ENCODE peak calls at places on chromosomes 7 and 10, in six cellular contexts. S is prostate gland, E is HCT116, T is Panc1, J is keratinocyte, W is heart right ventricle. D is an unnamed sample.
A peak's percentile ranks its signal among the peaks of the same experiment; 100 is the strongest.

GRCh38 chr7:30521532-30521931 is 16.9 kb upstream of the GGCT start:
- DNase-seq in W (peak; percentile 22), J (no peak), T (no peak), E (no peak), S (no peak), D (peak; percentile 34)

GRCh38 chr7:131109011-131109756 is 218.5 kb upstream of the MKLN1 start:
- DNase-seq in T (no peak), W (no peak), E (no peak), J (no peak), S (no peak), D (no peak)

GRCh38 chr10:13079776-13080050 is 20.2 kb upstream of the OPTN start:
- DNase-seq in J (no peak), W (no peak), S (no peak), T (no peak), E (no peak), D (no peak)

GRCh38 chr10:66828957-66829356 is 96.9 kb upstream of the LRRTM3 start:
- DNase-seq in T (no peak), W (no peak), E (no peak), S (no peak), J (no peak), D (no peak)

GRCh38 chr10:95408148-95408930 is 117.5 kb upstream of the PDLIM1 start:
- DNase-seq in W (no peak), J (no peak), T (no peak), E (no peak), S (no peak), D (no peak)

GRCh38 chr7:123570390-123571182 is 13.0 kb upstream of the NDUFA5 start:
- DNase-seq in T (no peak), S (no peak), E (no peak), W (no peak), J (peak; percentile 32), D (no peak)

GRCh38 chr10:129465796-129466702 is 992 bp upstream of the MGMT start:
- DNase-seq in S (no peak), E (no peak), J (no peak), T (no peak), W (no peak), D (no peak)

GRCh38 chr7:33262476-33262875 is 133.1 kb downstream of the BBS9 start:
- DNase-seq in E (no peak), W (no peak), J (no peak), S (no peak), T (no peak), D (no peak)

GRCh38 chr10:70714961-70715360 is 42.7 kb downstream of the ADAMTS14 start:
- DNase-seq in J (no peak), W (no peak), S (no peak), T (no peak), E (no peak), D (no peak)

GRCh38 chr10:14736043-14736442 is 38.7 kb downstream of the FAM107B start:
- DNase-seq in E (no peak), T (no peak), J (no peak), S (no peak), W (no peak), D (no peak)

GRCh38 chr10:9762966-9763656 is 1254.6 kb upstream of the CELF2 start:
- DNase-seq in J (no peak), S (no peak), W (no peak), T (no peak), E (no peak), D (no peak)

GRCh38 chr7:129908181-129908580 is 44.6 kb downstream of the UBE2H start:
- DNase-seq in T (no peak), J (no peak), W (no peak), S (no peak), E (no peak), D (no peak)

GRCh38 chr10:3100093-3100792 is 32.9 kb downstream of the PFKP start:
- DNase-seq in S (no peak), W (no peak), J (no peak), T (no peak), E (no peak), D (no peak)

GRCh38 chr10:14056545-14057332 is 274.0 kb downstream of the FRMD4A start:
- DNase-seq in J (no peak), T (no peak), W (no peak), S (no peak), E (no peak), D (no peak)

GRCh38 chr7:4878336-4879335 is 4.9 kb downstream of the RADIL start:
- DNase-seq in T (no peak), E (no peak), W (no peak), S (no peak), J (no peak), D (no peak)

GRCh38 chr7:141333459-141333858 is 217.8 kb upstream of the AGK start:
- DNase-seq in E (no peak), T (no peak), W (peak; percentile 16), J (no peak), S (no peak), D (no peak)

GRCh38 chr10:102055647-102056419 is at the start of gene ARMH3:
- DNase-seq in T (peak; percentile 93), S (peak; percentile 91), J (peak; percentile 78), E (peak; percentile 99), W (peak; percentile 96), D (peak; percentile 95)

GRCh38 chr7:26090927-26091519 is 61.0 kb upstream of the NFE2L3 start:
- DNase-seq in T (peak; percentile 67), W (no peak), S (peak; percentile 18), J (no peak), E (peak; percentile 59), D (no peak)

GRCh38 chr7:50327443-50327842 is 22.9 kb downstream of the IKZF1 start:
- DNase-seq in T (no peak), J (no peak), S (no peak), E (no peak), W (no peak), D (no peak)
- H3K4me1 ChIP-seq in T (no peaks in the 10 kb centered on the region), J (no peaks in the 10 kb centered on the region), S (no peaks in the 10 kb centered on the region), E (no peaks in the 10 kb centered on the region), W (no peaks in the 10 kb centered on the region), D (no peaks in the 10 kb centered on the region)

GRCh38 chr7:10537764-10538163 is 435.9 kb upstream of the PHF14 start:
- DNase-seq in W (no peak), J (no peak), T (no peak), S (no peak), E (no peak), D (no peak)

DNA sequence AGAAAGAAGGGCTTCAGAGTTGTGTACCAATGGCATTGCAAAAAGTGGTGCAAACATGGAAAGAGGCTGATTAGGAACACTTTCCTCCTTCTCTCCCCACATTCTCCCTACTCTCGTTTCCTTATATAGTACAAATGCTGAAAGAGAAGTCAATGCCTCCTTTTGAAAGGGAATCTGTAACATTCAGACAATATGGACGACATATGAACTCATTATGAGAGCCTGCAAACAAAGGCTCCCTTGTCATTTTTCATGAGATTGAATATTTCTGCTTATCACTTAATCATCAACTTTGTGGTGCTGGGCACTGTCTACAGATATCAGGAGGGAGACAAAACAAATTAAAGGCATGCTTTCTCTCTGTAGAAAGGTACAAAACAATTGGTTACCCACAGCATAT is 437.1 kb upstream of the PHF14 start:
- DNase-seq in W (no peak), S (no peak), J (no peak), E (no peak), T (no peak), D (no peak)
- H3K4me3 ChIP-seq in W (no peak overlapping the region), S (no peak overlapping the region), J (no peak overlapping the region), E (no peak overlapping the region), T (no peak overlapping the region), D (no peak overlapping the region)

GRCh38 chr10:18577823-18578685 is 73.3 kb downstream of the NSUN6 start:
- DNase-seq in W (no peak), S (no peak), E (no peak), J (no peak), T (no peak), D (no peak)

GRCh38 chr10:18582803-18583202 is 68.6 kb downstream of the NSUN6 start:
- DNase-seq in S (no peak), W (no peak), J (no peak), T (no peak), E (no peak), D (no peak)

GRCh38 chr10:18583575-18584270 is 67.7 kb downstream of the NSUN6 start:
- DNase-seq in E (no peak), J (no peak), T (no peak), W (no peak), S (no peak), D (no peak)
- H3K9me3 ChIP-seq in E (no peaks in the 10 kb centered on the region), J (no peaks in the 10 kb centered on the region), T (no peaks in the 10 kb centered on the region), W (no peaks in the 10 kb centered on the region), S (no peaks in the 10 kb centered on the region), D (no peaks in the 10 kb centered on the region)

DNA sequence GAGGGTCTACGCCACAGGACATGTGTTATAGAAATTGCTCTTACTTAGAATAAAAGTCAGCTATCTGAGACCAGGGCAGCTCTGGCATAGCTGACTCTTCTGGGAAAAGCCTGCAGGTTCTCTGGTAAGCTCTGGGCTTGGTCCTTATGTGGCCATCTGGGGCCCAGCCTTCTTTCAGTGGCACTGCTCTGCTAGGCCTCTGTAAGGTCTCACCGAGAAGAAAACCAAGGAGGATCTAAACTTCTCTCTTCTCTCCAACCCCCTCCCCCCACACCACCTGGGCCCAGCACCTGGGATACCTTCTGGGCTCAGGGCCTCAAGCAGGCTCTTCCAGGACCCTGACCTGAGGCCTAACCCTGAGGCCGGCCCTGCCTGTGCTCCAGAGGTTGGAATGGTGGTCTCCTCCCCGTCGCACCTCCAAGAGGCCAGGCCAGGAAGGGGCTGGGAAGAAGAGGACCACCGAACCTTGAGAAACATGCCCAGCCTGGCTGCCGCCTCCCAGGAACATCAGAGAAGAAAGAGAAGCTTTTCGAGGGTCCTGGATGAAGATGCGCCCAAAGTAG is 323.6 kb downstream of the GFRA1 start:
- DNase-seq in E (no peak), T (no peak), W (no peak), S (no peak), J (no peak), D (no peak)
- H3K4me1 ChIP-seq in E (no peaks in the 10 kb centered on the region), T (no peaks in the 10 kb centered on the region), W (no peaks in the 10 kb centered on the region), S (no peaks in the 10 kb centered on the region), J (peaks cover 19% of the 10 kb centered on the region), D (no peaks in the 10 kb centered on the region)

D was measured in colonic mucosa.